ENCODE peak calls at places on chromosomes 3 and 15, in ten cellular contexts. B is left lung, Q is right atrium auricular region, D is IMR-90, R is left ventricle myocardium inferior, L is heart left ventricle, T is upper lobe of right lung, V is heart right ventricle, A is cardiac muscle cell, W is uterus. C is an unnamed sample. For H3K36me3, the result is how much of the 10 kb centered on the place peaks cover.

GRCh38 chr3:138458774-138459499 is 24.5 kb downstream of the ESYT3 start:
- DNase-seq in A (no peak), R (no peak), L (no peak), B (no peak), V (no peak), Q (no peak), T (peak), D (no peak), W (no peak), C (no peak)

GRCh38 chr3:58176827-58177489 is 33.8 kb downstream of the DNASE1L3 start:
- DNase-seq in A (no peak), B (no peak), V (no peak), R (no peak), T (no peak), W (no peak), Q (no peak), D (no peak), L (no peak), C (no peak)

GRCh38 chr15:45429974-45430792 is 51.8 kb upstream of the GATM start:
- DNase-seq in L (peak), V (peak), B (peak), T (peak), W (peak), A (peak), R (peak), Q (peak), D (peak), C (peak)

GRCh38 chr3:146308682-146309081 is 57.8 kb upstream of the PLSCR4 start:
- DNase-seq in W (no peak), A (no peak), B (no peak), V (no peak), D (peak), R (no peak), T (no peak), L (no peak), Q (no peak), C (no peak)

GRCh38 chr3:43102773-43103480 is 3.0 kb downstream of the POMGNT2 start:
- DNase-seq in R (no peak), W (no peak), L (no peak), B (no peak), A (peak), D (no peak), T (no peak), V (no peak), Q (no peak), C (no peak)

GRCh38 chr3:151318313-151318712 is 1.7 kb upstream of the GPR87 start:
- DNase-seq in A (no peak), T (no peak), R (no peak), V (no peak), D (peak), W (no peak), Q (no peak), L (no peak), B (no peak), C (no peak)

GRCh38 chr3:128338536-128339400 is 127.9 kb downstream of the DNAJB8 start:
- DNase-seq in W (no peak), B (no peak), V (no peak), L (no peak), R (no peak), T (peak), Q (no peak), A (peak), D (no peak), C (no peak)

GRCh38 chr15:45635191-45635638 is 386 bp downstream of the SQOR start:
- DNase-seq in R (peak), B (peak), A (peak), W (peak), T (peak), Q (peak), D (no peak), V (peak), L (peak), C (peak)

GRCh38 chr3:148697311-148698189 is at the start of gene AGTR1:
- DNase-seq in Q (peak), L (peak), W (peak), D (peak), A (peak), V (peak), T (peak), B (peak), R (peak), C (peak)

GRCh38 chr3:97823503-97824004 is 1.7 kb downstream of the CRYBG3 start:
- DNase-seq in A (peak), V (peak), B (no peak), D (no peak), R (peak), W (no peak), Q (peak), T (no peak), L (peak), C (no peak)

GRCh38 chr3:167361356-167361755 is 18.7 kb downstream of the ZBBX start:
- DNase-seq in T (no peak), L (no peak), W (no peak), B (no peak), Q (no peak), R (no peak), A (no peak), V (no peak), D (no peak), C (no peak)

GRCh38 chr3:149771652-149772271 is 19.5 kb upstream of the COMMD2 start:
- DNase-seq in R (no peak), D (peak), A (peak), W (peak), T (no peak), V (peak), L (peak), B (peak), Q (peak), C (peak)

GRCh38 chr3:45817788-45818523 is 21.6 kb upstream of the SLC6A20 start:
- DNase-seq in L (peak), R (no peak), A (no peak), B (peak), T (no peak), Q (no peak), W (peak), V (no peak), D (peak), C (no peak)

GRCh38 chr3:98855811-98856400 is 45.6 kb downstream of the DCBLD2 start:
- DNase-seq in R (no peak), Q (no peak), D (peak), A (no peak), B (no peak), W (no peak), L (no peak), V (no peak), T (no peak), C (no peak)

GRCh38 chr3:50246517-50246954 is 10.5 kb downstream of the GNAI2 start:
- DNase-seq in D (peak), W (peak), B (peak), L (peak), T (peak), A (no peak), R (peak), Q (no peak), V (peak), C (no peak)

GRCh38 chr15:93467327-93467726 is 378.3 kb upstream of the RGMA start:
- DNase-seq in A (no peak), R (peak), V (peak), W (peak), Q (peak), T (no peak), B (no peak), D (no peak), L (peak), C (no peak)

GRCh38 chr15:41207687-41208448 is 22.7 kb downstream of the EXD1 start:
- DNase-seq in B (no peak), R (no peak), A (no peak), V (no peak), D (peak), W (no peak), T (no peak), L (no peak), Q (no peak), C (no peak)

GRCh38 chr3:149479621-149480325 is 5.3 kb downstream of the TM4SF4 start:
- DNase-seq in T (no peak), B (no peak), D (peak), Q (no peak), L (no peak), A (no peak), V (no peak), R (no peak), W (no peak), C (no peak)

GRCh38 chr15:100939786-100940185 is 20.6 kb downstream of the LRRK1 start:
- DNase-seq in T (no peak), B (no peak), W (no peak), A (no peak), V (no peak), D (no peak), L (no peak), Q (no peak), R (no peak), C (no peak)

GRCh38 chr3:104629038-104629437 is 737.7 kb upstream of the ALCAM start:
- DNase-seq in R (no peak), D (peak), L (no peak), Q (no peak), V (no peak), B (no peak), T (no peak), A (no peak), W (no peak), C (no peak)

GRCh38 chr3:181913254-181913653 is 201.5 kb downstream of the SOX2 start:
- DNase-seq in A (no peak), R (no peak), W (no peak), Q (no peak), L (no peak), T (no peak), V (no peak), B (no peak), D (no peak), C (no peak)

GRCh38 chr3:9399746-9400145 is 2.3 kb downstream of the SETD5 start:
- DNase-seq in V (peak), D (peak), T (peak), B (peak), L (peak), A (peak), Q (peak), W (peak), R (peak), C (peak)

GRCh38 chr3:58135712-58136543 is 74.8 kb downstream of the DNASE1L3 start:
- DNase-seq in D (no peak), A (no peak), Q (no peak), R (peak), W (no peak), L (peak), V (peak), T (no peak), B (no peak), C (no peak)

GRCh38 chr15:31333820-31334219 is 7.2 kb downstream of the KLF13 start:
- DNase-seq in R (no peak), L (no peak), A (no peak), Q (no peak), B (no peak), D (no peak), V (no peak), T (peak), W (no peak), C (no peak)

GRCh38 chr15:31336943-31337295 is 10.3 kb downstream of the KLF13 start:
- DNase-seq in V (no peak), B (peak), Q (no peak), D (no peak), W (no peak), A (no peak), L (no peak), R (no peak), T (no peak), C (no peak)

GRCh38 chr15:31338318-31338878 is 11.8 kb downstream of the KLF13 start:
- DNase-seq in B (peak), V (peak), L (no peak), R (no peak), D (no peak), Q (no peak), A (no peak), T (peak), W (peak), C (no peak)

GRCh38 chr15:31337352-31338031 is 10.9 kb downstream of the KLF13 start:
- DNase-seq in R (no peak), W (no peak), D (no peak), Q (no peak), B (peak), L (no peak), T (peak), A (no peak), V (no peak), C (no peak)

GRCh38 chr15:31335991-31336942 is 9.6 kb downstream of the KLF13 start:
- DNase-seq in R (no peak), W (no peak), V (no peak), L (no peak), A (no peak), B (peak), Q (no peak), D (no peak), T (no peak), C (no peak)
- H3K27ac ChIP-seq in R (peak), W (peak), V (peak), L (peak), A (no peak), B (peak), Q (peak), D (no peak), T (peak), C (peak)

GRCh38 chr15:63261311-63261710 is 16.1 kb upstream of the APH1B start:
- DNase-seq in D (no peak), Q (no peak), W (no peak), V (no peak), B (no peak), A (no peak), T (no peak), L (no peak), R (no peak), C (no peak)
- H3K36me3 ChIP-seq in D (under half), Q (under half), W (under half), V (under half), B (half or more), A (under half), T (half or more), L (under half), R (under half), C (under half)

GRCh38 chr15:39115379-39116057 is 465.4 kb upstream of the THBS1 start:
- DNase-seq in L (no peak), A (no peak), Q (no peak), W (no peak), R (no peak), D (no peak), T (no peak), V (no peak), B (no peak), C (no peak)
- TF ChIP-seq CTCF in L (no peak), A (no peak), Q (no peak), W (no peak), R (no peak), D (no peak), T (no peak), V (no peak), B (no peak), C (no peak)

DNA sequence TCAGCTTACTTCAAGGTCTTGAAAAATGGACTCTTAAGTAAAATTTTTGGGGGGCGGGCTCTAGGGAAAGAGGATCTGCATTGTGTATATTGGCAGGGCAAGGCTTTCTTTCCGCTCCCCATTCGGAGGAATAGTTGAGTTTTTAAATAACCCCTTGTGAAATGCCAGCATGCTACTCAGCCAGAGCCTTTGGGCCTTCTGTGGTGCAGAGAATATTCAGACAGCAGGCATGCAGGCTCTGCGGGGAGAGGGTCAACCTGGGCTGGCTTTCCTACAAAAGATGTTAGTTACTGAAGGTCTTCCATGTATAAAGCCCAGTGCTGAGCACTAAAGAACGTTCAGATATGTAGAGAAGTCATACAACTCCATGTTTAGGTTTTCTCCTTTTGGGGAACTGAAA is 40.6 kb downstream of the ADAMTSL3 start:
- DNase-seq in A (peak), V (no peak), L (no peak), T (no peak), Q (no peak), R (no peak), D (no peak), B (no peak), W (no peak), C (no peak)
- H3K27ac ChIP-seq in A (peak), V (peak), L (peak), T (peak), Q (peak), R (peak), D (no peak), B (no peak), W (peak), C (no peak)

GRCh38 chr3:15420871-15421270 is 6.5 kb downstream of the METTL6 start:
- DNase-seq in L (no peak), Q (no peak), A (no peak), D (peak), B (no peak), R (no peak), T (no peak), V (no peak), W (no peak), C (no peak)
- H3K36me3 ChIP-seq in L (under half), Q (under half), A (under half), D (under half), B (half or more), R (half or more), T (half or more), V (under half), W (under half), C (under half)

GRCh38 chr3:111473550-111473949 is 68.4 kb upstream of the CD96 start:
- DNase-seq in L (no peak), V (no peak), B (no peak), T (no peak), R (no peak), D (no peak), Q (no peak), W (no peak), A (peak), C (no peak)
- TF ChIP-seq CTCF in L (no peak), V (no peak), B (no peak), T (no peak), R (no peak), D (no peak), Q (no peak), W (no peak), A (no peak), C (no peak)

GRCh38 chr15:65541231-65541630 is 11.0 kb downstream of the HACD3 start:
- DNase-seq in W (no peak), D (no peak), L (no peak), B (no peak), T (no peak), V (no peak), Q (no peak), R (no peak), A (no peak), C (no peak)
- H3K27ac ChIP-seq in W (no peak), D (no peak), L (no peak), B (no peak), T (no peak), V (no peak), Q (no peak), R (no peak), A (no peak), C (no peak)

DNA sequence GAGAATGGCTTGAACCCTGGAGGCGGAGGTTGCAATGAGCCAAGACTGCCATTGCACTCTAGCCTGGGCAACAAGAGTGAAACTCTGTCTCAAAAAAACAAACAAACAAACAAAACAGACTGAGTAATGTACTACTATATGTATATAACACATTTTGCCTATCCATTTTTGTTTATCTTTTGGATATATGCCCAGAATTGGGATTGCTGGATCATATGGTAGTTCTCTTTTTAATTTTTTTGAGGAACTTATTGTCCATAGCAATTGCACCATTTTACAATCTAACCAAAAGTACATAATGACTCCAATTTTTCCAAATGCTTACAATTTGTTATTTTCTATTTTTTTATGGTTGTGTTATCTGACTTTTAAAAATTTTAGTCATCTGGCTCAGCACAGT is 47.3 kb downstream of the GMPS start:
- DNase-seq in W (no peak), L (no peak), Q (no peak), B (no peak), T (no peak), D (peak), R (no peak), V (no peak), A (no peak), C (no peak)
- H3K36me3 ChIP-seq in W (under half), L (under half), Q (half or more), B (half or more), T (half or more), D (under half), R (half or more), V (half or more), A (half or more), C (under half)

C was measured in ovary.